ENCODE peak calls at places on chromosome 15, in six cellular contexts. U, W, Q, X, F and V are unnamed samples.

GRCh38 chr15:78810377-78811123 is 714 bp downstream of the ADAMTS7 start:
- DNase-seq in U (peak; percentile 83), W (peak; percentile 11), Q (no peak), X (peak; percentile 57), F (no peak), V (no peak)

GRCh38 chr15:85499498-85499897 is 119.1 kb downstream of the AKAP13 start:
- DNase-seq in U (no peak), W (no peak), Q (no peak), X (no peak), F (no peak), V (peak; percentile 9)

GRCh38 chr15:52980446-52980845 is 190.3 kb upstream of the ONECUT1 start:
- DNase-seq in U (no peak), W (no peak), Q (no peak), X (no peak), F (no peak), V (no peak)

GRCh38 chr15:67543348-67543718 is 830 bp downstream of the MAP2K5 start:
- DNase-seq in U (no peak), W (no peak), Q (no peak), X (no peak), F (no peak), V (no peak)

GRCh38 chr15:87633471-87633870 is 623.1 kb downstream of the NTRK3 start:
- DNase-seq in U (no peak), W (no peak), Q (no peak), X (no peak), F (no peak), V (no peak)

GRCh38 chr15:25775317-25775912 is 87.7 kb downstream of the ATP10A start:
- DNase-seq in U (peak; percentile 64), W (peak; percentile 60), Q (no peak), X (peak; percentile 72), F (no peak), V (no peak)

GRCh38 chr15:38075466-38075865 is 141.0 kb downstream of the TMCO5A start:
- DNase-seq in U (no peak), W (no peak), Q (no peak), X (no peak), F (no peak), V (no peak)

GRCh38 chr15:75836953-75837321 is 6.3 kb upstream of the UBE2Q2 start:
- DNase-seq in U (no peak), W (peak; percentile 86), Q (no peak), X (peak; percentile 76), F (no peak), V (no peak)

GRCh38 chr15:25688166-25688565 is 175.0 kb downstream of the ATP10A start:
- DNase-seq in U (no peak), W (no peak), Q (no peak), X (no peak), F (no peak), V (no peak)

GRCh38 chr15:84805221-84805620 is 11.9 kb upstream of the ALPK3 start:
- DNase-seq in U (no peak), W (no peak), Q (no peak), X (no peak), F (no peak), V (no peak)

GRCh38 chr15:98905981-98906711 is 101.4 kb downstream of the PGPEP1L start:
- DNase-seq in U (no peak), W (peak; percentile 44), Q (no peak), X (no peak), F (no peak), V (no peak)

GRCh38 chr15:70245932-70246622 is 148.4 kb upstream of the TLE3 start:
- DNase-seq in U (no peak), W (peak; percentile 63), Q (no peak), X (peak; percentile 63), F (peak; percentile 30), V (no peak)

GRCh38 chr15:101664303-101664913 is 12.2 kb upstream of the TM2D3 start:
- DNase-seq in U (no peak), W (no peak), Q (peak; percentile 9), X (peak; percentile 18), F (no peak), V (no peak)

GRCh38 chr15:80174017-80174746 is 21.4 kb downstream of the FAH start:
- DNase-seq in U (no peak), W (peak; percentile 37), Q (no peak), X (peak; percentile 92), F (no peak), V (no peak)

GRCh38 chr15:75361989-75362641 is 6.3 kb downstream of the MAN2C1 start:
- DNase-seq in U (no peak), W (no peak), Q (no peak), X (no peak), F (no peak), V (no peak)

GRCh38 chr15:80265021-80265420 is 13.0 kb upstream of the CTXND1 start:
- DNase-seq in U (no peak), W (no peak), Q (no peak), X (no peak), F (no peak), V (no peak)

GRCh38 chr15:72970965-72971746 is 81.1 kb upstream of the NEO1 start:
- DNase-seq in U (no peak), W (peak; percentile 25), Q (no peak), X (peak; percentile 45), F (no peak), V (no peak)

GRCh38 chr15:48177383-48177874 is 666 bp downstream of the MYEF2 start:
- DNase-seq in U (no peak), W (peak; percentile 38), Q (no peak), X (peak; percentile 51), F (no peak), V (peak; percentile 52)

GRCh38 chr15:37106490-37107001 is 6.2 kb upstream of the MEIS2 start:
- DNase-seq in U (peak; percentile 67), W (no peak), Q (peak; percentile 43), X (peak; percentile 63), F (peak; percentile 30), V (no peak)

GRCh38 chr15:71301958-71302621 is 186.8 kb downstream of the THSD4 start:
- DNase-seq in U (no peak), W (no peak), Q (no peak), X (no peak), F (no peak), V (no peak)

GRCh38 chr15:50012790-50013189 is 106.2 kb downstream of the ATP8B4 start:
- DNase-seq in U (no peak), W (no peak), Q (no peak), X (no peak), F (no peak), V (no peak)

GRCh38 chr15:68844856-68845550 is 24.3 kb upstream of the ANP32A start:
- DNase-seq in U (no peak), W (no peak), Q (no peak), X (no peak), F (no peak), V (no peak)

GRCh38 chr15:71802770-71803169 is 7.6 kb upstream of the NR2E3 start:
- DNase-seq in U (no peak), W (no peak), Q (no peak), X (no peak), F (no peak), V (no peak)

GRCh38 chr15:68303560-68304436 is 26.3 kb downstream of the FEM1B start:
- DNase-seq in U (no peak), W (no peak), Q (no peak), X (no peak), F (no peak), V (no peak)